ENCODE peak calls at places on chromosome 3, in four cellular contexts. C is CD4-positive, CD25-positive, alpha-beta regulatory T cell; L is A549; B is left lung. K is an unnamed sample.

GRCh38 chr3:146092230-146092629 is 68.8 kb downstream of the PLOD2 start:
- ATAC-seq in B (no peak), C (no peak), L (peak; percentile 66), K (no peak)

GRCh38 chr3:19147905-19148767 is at the start of gene KCNH8:
- ATAC-seq in B (peak; percentile 27), L (peak; percentile 12), C (no peak), K (no peak)

GRCh38 chr3:38232701-38233100 is 32.9 kb upstream of the SLC22A13 start:
- ATAC-seq in C (no peak), B (no peak), L (no peak), K (no peak)

GRCh38 chr3:12769761-12770160 is 10.7 kb upstream of the TMEM40 start:
- ATAC-seq in C (no peak), B (no peak), L (no peak), K (no peak)

GRCh38 chr3:98513136-98513535 is 9.6 kb downstream of the CLDND1 start:
- ATAC-seq in C (no peak), L (peak; percentile 54), B (no peak), K (peak; percentile 91)

GRCh38 chr3:52046914-52047239 is 9.5 kb downstream of the DUSP7 start:
- ATAC-seq in C (no peak), L (peak; percentile 47), B (no peak), K (no peak)

GRCh38 chr3:143120716-143121239 is 1.2 kb downstream of the CHST2 start:
- ATAC-seq in B (peak; percentile 9), C (peak; percentile 43), L (peak; percentile 1), K (peak; percentile 33)

GRCh38 chr3:69342074-69342473 is 43.8 kb downstream of the FRMD4B start:
- ATAC-seq in B (peak; percentile 74), L (no peak), C (no peak), K (no peak)

GRCh38 chr3:31341130-31341529 is 191.6 kb upstream of the STT3B start:
- ATAC-seq in B (no peak), C (no peak), L (peak; percentile 67), K (no peak)

GRCh38 chr3:38173834-38174418 is 8.6 kb downstream of the OXSR1 start:
- ATAC-seq in C (no peak), B (no peak), L (no peak), K (no peak)

GRCh38 chr3:196093271-196094111 is 11.6 kb upstream of the TFRC start:
- ATAC-seq in B (peak; percentile 62), L (no peak), C (no peak), K (peak; percentile 58)

DNA sequence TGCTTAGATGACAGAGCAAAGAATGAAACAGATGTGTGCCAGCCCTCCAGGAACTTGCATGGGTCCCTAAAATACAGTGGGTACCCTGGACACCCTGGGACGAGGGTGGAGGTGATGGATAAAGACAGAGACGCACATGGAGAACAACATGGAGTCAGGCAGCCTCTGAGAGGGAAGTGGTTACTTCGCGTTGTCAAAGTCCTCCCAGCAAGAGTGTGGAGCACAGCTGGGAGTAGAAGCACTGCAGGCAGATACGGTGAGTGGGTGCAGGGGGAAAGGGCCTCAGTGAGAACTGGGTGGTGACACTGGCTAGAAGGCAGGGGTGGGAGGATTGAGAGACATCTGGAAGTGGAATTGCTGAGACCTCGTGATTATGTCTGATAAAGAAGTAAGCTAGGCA is 70.8 kb upstream of the PRR20G start:
- ATAC-seq in B (no peak), L (no peak), C (no peak), K (no peak)
- H3K27ac ChIP-seq in B (no peak overlapping the region), L (no peak overlapping the region), C (no peak overlapping the region), K (no peak overlapping the region)

GRCh38 chr3:11206316-11206715 is 52.0 kb downstream of the HRH1 start:
- ATAC-seq in L (no peak), C (no peak), B (peak; percentile 74), K (no peak)
- H3K27ac ChIP-seq in L (no peak overlapping the region), C (no peak overlapping the region), B (peak overlapping the region; percentile 26), K (no peak overlapping the region)

DNA sequence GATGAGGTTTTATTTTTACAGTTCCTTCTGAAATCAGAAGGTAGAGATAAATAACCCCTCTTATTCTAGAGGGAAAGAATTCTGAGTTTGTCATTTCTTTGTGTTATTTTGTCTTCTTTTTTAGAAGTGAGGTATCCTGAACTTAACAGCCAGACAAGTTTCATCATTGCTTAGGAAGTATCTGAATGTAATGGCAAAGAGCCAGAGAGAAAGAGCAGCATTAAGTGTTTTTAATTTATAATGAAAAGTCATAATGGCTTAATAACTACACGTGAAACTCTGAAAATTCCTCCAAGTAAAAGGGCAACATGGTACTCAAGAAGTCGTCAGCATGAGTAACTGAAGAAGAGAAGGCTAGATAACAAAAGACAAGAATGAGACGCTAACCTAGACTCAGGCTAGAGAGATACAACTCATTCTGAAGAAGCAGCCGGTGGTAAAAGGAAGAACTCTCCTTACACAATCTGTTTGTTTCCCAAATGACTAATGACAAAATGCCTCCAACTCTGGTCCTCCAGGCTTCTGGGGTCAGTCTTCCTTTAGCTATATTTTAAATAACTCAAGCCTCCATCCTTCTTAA is 116.2 kb upstream of the NECTIN3 start:
- ATAC-seq in C (no peak), L (peak; percentile 54), B (no peak), K (no peak)
- H3K27ac ChIP-seq in C (no peak overlapping the region), L (no peak overlapping the region), B (no peak overlapping the region), K (no peak overlapping the region)

DNA sequence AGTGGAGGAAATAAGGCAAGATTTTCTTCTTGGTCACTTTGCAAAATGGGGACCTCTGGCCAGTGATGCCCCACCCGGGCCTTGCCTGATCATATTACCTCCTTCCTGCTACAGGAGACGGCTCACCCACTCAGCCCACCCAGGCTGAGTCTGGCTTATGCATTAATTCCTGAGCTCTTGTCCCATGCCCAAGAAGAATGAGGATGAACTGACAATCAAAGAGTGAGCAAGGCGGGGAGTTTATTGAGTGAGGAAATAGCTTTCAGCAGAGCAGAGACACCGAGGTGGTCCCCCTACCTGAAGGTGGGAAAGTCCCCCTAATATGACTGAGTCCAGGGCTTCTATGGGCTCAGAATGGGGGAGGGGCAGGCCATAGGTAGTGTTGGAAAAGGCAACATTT is 107.5 kb downstream of the EOMES start:
- ATAC-seq in L (no peak), B (no peak), C (no peak), K (no peak)
- H3K27ac ChIP-seq in L (no peak overlapping the region), B (no peak overlapping the region), C (no peak overlapping the region), K (no peak overlapping the region)

K was measured in gastroesophageal sphincter.